ENCODE peak calls at places on chromosome 22, in six cellular contexts. One of them, this sample, is unnamed.

GRCh38 chr22:46823248-46823647 is 60.8 kb downstream of the TBC1D22A start:
- DNase-seq in GM06990: no peak
- DNase-seq in cardiac muscle cell: no peak
- DNase-seq in cardiac fibroblast: no peak
- DNase-seq in Peyer's patch: no peak
- DNase-seq in Caco-2: no peak
- DNase-seq in this sample: no peak

GRCh38 chr22:29727248-29727551 is 7.4 kb downstream of the CABP7 start:
- DNase-seq in Peyer's patch: no peak
- DNase-seq in cardiac fibroblast: peak; percentile 51
- DNase-seq in GM06990: no peak
- DNase-seq in Caco-2: peak; percentile 63
- DNase-seq in cardiac muscle cell: peak; percentile 37
- DNase-seq in this sample: peak; percentile 77

GRCh38 chr22:31852691-31853370 is 91.5 kb upstream of the YWHAH start:
- DNase-seq in cardiac fibroblast: peak; percentile 12
- DNase-seq in Peyer's patch: no peak
- DNase-seq in Caco-2: no peak
- DNase-seq in GM06990: no peak
- DNase-seq in cardiac muscle cell: no peak
- DNase-seq in this sample: no peak

GRCh38 chr22:49151256-49152131 is 676.2 kb downstream of the BRD1 start:
- DNase-seq in Caco-2: no peak
- DNase-seq in cardiac fibroblast: no peak
- DNase-seq in GM06990: no peak
- DNase-seq in Peyer's patch: peak; percentile 48
- DNase-seq in cardiac muscle cell: no peak
- DNase-seq in this sample: no peak

GRCh38 chr22:48378673-48379072 is 1449.0 kb downstream of the BRD1 start:
- DNase-seq in cardiac fibroblast: no peak
- DNase-seq in Caco-2: no peak
- DNase-seq in cardiac muscle cell: no peak
- DNase-seq in GM06990: no peak
- DNase-seq in Peyer's patch: no peak
- DNase-seq in this sample: no peak

GRCh38 chr22:35930933-35931332 is 97.7 kb downstream of the RBFOX2 start:
- DNase-seq in cardiac fibroblast: peak; percentile 90
- DNase-seq in cardiac muscle cell: peak; percentile 68
- DNase-seq in GM06990: no peak
- DNase-seq in Peyer's patch: no peak
- DNase-seq in Caco-2: no peak
- DNase-seq in this sample: peak; percentile 50

GRCh38 chr22:22943521-22944267 is 56.1 kb downstream of the IGLL5 start:
- DNase-seq in Peyer's patch: peak; percentile 32
- DNase-seq in GM06990: peak; percentile 63
- DNase-seq in cardiac muscle cell: no peak
- DNase-seq in cardiac fibroblast: no peak
- DNase-seq in Caco-2: no peak
- DNase-seq in this sample: peak; percentile 15

GRCh38 chr22:50723991-50724390 is 14.0 kb upstream of the ACR start:
- DNase-seq in Caco-2: no peak
- DNase-seq in cardiac muscle cell: no peak
- DNase-seq in GM06990: no peak
- DNase-seq in Peyer's patch: no peak
- DNase-seq in cardiac fibroblast: no peak
- DNase-seq in this sample: peak; percentile 72

GRCh38 chr22:25404923-25405853 is 159.3 kb upstream of the GRK3 start:
- DNase-seq in cardiac muscle cell: peak; percentile 82
- DNase-seq in Caco-2: peak; percentile 56
- DNase-seq in cardiac fibroblast: peak; percentile 78
- DNase-seq in Peyer's patch: peak; percentile 87
- DNase-seq in GM06990: peak; percentile 78
- DNase-seq in this sample: peak; percentile 92

GRCh38 chr22:18075101-18075730 is 2.6 kb upstream of the PEX26 start:
- DNase-seq in cardiac fibroblast: no peak
- DNase-seq in Caco-2: no peak
- DNase-seq in GM06990: no peak
- DNase-seq in cardiac muscle cell: no peak
- DNase-seq in Peyer's patch: no peak
- DNase-seq in this sample: no peak

GRCh38 chr22:28917747-28918543 is 34.6 kb downstream of the ZNRF3 start:
- DNase-seq in cardiac muscle cell: peak; percentile 86
- DNase-seq in Peyer's patch: peak; percentile 54
- DNase-seq in cardiac fibroblast: peak; percentile 46
- DNase-seq in Caco-2: peak; percentile 69
- DNase-seq in GM06990: no peak
- DNase-seq in this sample: no peak

GRCh38 chr22:47071078-47071811 is 308.8 kb downstream of the TBC1D22A start:
- DNase-seq in Peyer's patch: peak; percentile 39
- DNase-seq in cardiac fibroblast: no peak
- DNase-seq in Caco-2: no peak
- DNase-seq in cardiac muscle cell: no peak
- DNase-seq in GM06990: no peak
- DNase-seq in this sample: no peak

GRCh38 chr22:24247011-24247507 is 2.2 kb upstream of the GGT5 start:
- DNase-seq in Caco-2: no peak
- DNase-seq in cardiac muscle cell: no peak
- DNase-seq in GM06990: no peak
- DNase-seq in cardiac fibroblast: peak; percentile 50
- DNase-seq in Peyer's patch: no peak
- DNase-seq in this sample: peak; percentile 7

GRCh38 chr22:24244144-24244787 is 616 bp downstream of the GGT5 start:
- DNase-seq in GM06990: no peak
- DNase-seq in Peyer's patch: no peak
- DNase-seq in Caco-2: no peak
- DNase-seq in cardiac fibroblast: peak; percentile 88
- DNase-seq in cardiac muscle cell: no peak
- DNase-seq in this sample: no peak

DNA sequence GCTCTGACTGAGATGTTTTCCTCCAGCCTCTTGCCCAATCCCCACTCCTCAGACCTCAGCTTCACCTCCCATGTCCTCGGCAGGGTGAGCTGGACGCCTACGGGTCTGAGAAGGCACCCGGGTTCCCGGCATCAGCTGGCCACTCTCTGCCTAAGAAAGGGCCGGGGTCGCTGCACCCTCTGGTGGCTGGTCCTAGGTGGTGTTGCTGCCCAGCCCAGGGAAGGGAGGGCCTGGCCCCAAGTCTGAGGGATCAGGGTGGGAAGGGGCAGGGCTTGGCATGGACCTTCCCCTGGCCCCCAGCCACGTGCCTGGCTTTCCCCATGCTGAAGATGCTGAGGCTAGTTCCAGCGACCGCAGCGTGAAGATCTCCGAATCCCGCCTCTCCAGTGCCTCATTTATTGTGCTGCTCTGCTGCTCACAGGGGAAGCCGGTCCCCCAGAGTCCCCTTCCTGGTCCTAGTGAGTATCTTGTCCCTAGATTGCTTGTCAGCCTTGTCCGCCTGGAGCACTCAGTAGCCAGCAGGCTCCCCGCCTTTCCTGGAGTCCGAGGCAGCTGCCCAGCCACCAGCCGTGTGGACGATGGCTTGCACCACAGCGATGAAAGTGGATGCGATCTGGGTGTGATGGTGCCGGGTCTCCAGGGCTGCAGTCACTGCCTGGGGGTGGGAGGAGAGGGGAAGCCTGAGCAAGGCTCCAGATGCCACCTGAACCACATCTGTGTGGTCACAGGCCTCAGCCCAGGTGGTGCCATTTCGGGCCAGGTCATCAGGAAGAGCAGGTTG is 2.9 kb upstream of the GGT5 start:
- DNase-seq in cardiac fibroblast: peak; percentile 100
- DNase-seq in GM06990: peak; percentile 37
- DNase-seq in cardiac muscle cell: peak; percentile 87
- DNase-seq in Caco-2: peak; percentile 85
- DNase-seq in Peyer's patch: peak; percentile 80
- DNase-seq in this sample: peak; percentile 87
- TF ChIP-seq CTCF in cardiac fibroblast: peak; percentile 84
- TF ChIP-seq CTCF in GM06990: peak; percentile 81
- TF ChIP-seq CTCF in cardiac muscle cell: peak; percentile 84
- TF ChIP-seq CTCF in Caco-2: peak; percentile 94
- TF ChIP-seq CTCF in Peyer's patch: peak; percentile 79
- TF ChIP-seq CTCF in this sample: peak; percentile 72

GRCh38 chr22:38943181-38943580 is 14.2 kb upstream of the APOBEC3A start:
- DNase-seq in cardiac fibroblast: no peak
- DNase-seq in GM06990: no peak
- DNase-seq in cardiac muscle cell: no peak
- DNase-seq in Peyer's patch: no peak
- DNase-seq in Caco-2: peak; percentile 5
- DNase-seq in this sample: no peak
- TF ChIP-seq CTCF in cardiac fibroblast: no peak
- TF ChIP-seq CTCF in GM06990: peak; percentile 32
- TF ChIP-seq CTCF in cardiac muscle cell: peak; percentile 17
- TF ChIP-seq CTCF in Peyer's patch: no peak
- TF ChIP-seq CTCF in Caco-2: no peak
- TF ChIP-seq CTCF in this sample: no peak

DNA sequence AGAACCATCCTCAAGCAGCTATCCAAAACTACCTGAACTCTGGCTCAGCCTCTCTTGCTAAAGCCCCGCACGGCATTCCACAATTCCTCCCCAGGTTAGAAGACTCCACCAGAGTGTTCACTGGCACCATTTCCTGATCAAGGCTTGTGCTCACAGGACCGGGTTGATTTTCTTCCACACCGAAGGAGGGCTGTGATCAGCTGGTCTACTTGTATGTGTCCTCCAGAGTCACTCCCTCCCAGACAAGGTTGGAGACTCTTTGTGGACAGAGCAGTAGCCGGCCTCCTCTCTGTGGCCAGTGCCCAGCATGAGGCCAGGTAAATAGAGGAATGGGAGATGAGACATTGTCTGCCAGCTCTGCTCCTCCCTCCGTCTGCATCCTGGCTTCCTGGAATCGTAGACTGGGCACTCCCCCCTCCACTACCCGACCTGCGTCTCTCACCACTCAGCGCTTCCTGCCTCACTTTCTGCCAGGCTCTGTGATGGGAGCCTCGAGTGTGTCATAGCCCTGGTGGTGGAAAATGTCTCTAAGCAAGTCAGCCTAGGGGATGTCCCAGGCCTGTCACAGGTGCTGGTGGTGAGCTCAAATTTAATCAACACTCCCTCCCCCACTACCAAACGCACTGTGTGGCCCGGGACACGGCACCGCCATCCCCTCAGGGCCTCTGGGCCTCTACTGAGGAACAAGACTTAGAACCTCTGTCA is 12.5 kb upstream of the TMPRSS6 start:
- DNase-seq in Peyer's patch: no peak
- DNase-seq in cardiac fibroblast: peak; percentile 35
- DNase-seq in Caco-2: no peak
- DNase-seq in GM06990: peak; percentile 70
- DNase-seq in cardiac muscle cell: no peak
- DNase-seq in this sample: peak; percentile 86
- TF ChIP-seq CTCF in Peyer's patch: no peak
- TF ChIP-seq CTCF in cardiac fibroblast: peak; percentile 16
- TF ChIP-seq CTCF in Caco-2: no peak
- TF ChIP-seq CTCF in GM06990: no peak
- TF ChIP-seq CTCF in cardiac muscle cell: no peak
- TF ChIP-seq CTCF in this sample: no peak

GRCh38 chr22:41768420-41768819 is 32.1 kb upstream of the CCDC134 start:
- DNase-seq in Caco-2: no peak
- DNase-seq in GM06990: no peak
- DNase-seq in cardiac fibroblast: peak; percentile 31
- DNase-seq in cardiac muscle cell: no peak
- DNase-seq in Peyer's patch: no peak
- DNase-seq in this sample: no peak

GRCh38 chr22:41766476-41766875 is 34.0 kb upstream of the CCDC134 start:
- DNase-seq in GM06990: no peak
- DNase-seq in Peyer's patch: no peak
- DNase-seq in cardiac muscle cell: no peak
- DNase-seq in cardiac fibroblast: no peak
- DNase-seq in Caco-2: no peak
- DNase-seq in this sample: no peak

GRCh38 chr22:41757507-41757906 is 43.0 kb upstream of the CCDC134 start:
- DNase-seq in cardiac fibroblast: no peak
- DNase-seq in GM06990: no peak
- DNase-seq in Caco-2: no peak
- DNase-seq in cardiac muscle cell: no peak
- DNase-seq in Peyer's patch: no peak
- DNase-seq in this sample: no peak

GRCh38 chr22:41758231-41758630 is 42.2 kb upstream of the CCDC134 start:
- DNase-seq in Peyer's patch: no peak
- DNase-seq in GM06990: no peak
- DNase-seq in Caco-2: no peak
- DNase-seq in cardiac muscle cell: no peak
- DNase-seq in cardiac fibroblast: no peak
- DNase-seq in this sample: no peak

DNA sequence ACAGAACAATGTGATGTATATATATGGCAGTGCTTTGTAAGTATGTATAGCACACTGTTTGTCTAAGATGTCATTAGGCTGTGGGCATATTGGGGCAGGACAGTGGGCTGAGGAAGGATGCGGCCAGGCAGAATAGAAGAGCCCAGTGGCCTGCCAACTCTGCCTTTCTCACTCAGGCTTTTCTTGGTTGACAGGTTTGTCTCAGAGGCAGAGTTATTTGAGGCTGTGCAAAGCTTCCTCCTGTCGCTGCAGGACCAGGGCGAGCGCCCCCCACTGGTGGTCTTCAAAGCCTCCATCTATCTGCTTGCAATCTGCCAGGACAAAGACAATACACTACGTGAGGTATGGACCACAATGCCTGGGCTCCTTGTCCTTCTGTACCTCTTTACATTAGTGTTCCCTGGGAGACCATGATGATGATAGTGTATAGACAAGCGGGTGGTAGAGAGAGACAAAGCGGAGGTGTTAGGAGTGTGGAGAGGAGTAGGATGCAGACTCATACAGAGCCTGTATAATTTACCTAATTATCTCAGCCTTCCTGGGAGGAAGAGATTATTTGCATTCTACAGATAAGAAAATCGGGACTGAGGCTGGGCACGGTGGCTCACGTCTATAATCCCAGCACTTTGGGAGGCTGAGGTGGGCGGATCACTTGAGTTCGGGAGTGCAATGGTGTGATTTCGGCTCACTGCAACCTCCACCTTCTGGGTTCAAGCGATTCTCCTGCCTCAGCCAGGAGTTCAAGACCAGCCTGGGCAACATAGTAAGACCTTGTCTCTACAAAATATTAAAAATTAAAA is 37.3 kb upstream of the CCDC134 start:
- DNase-seq in GM06990: peak; percentile 45
- DNase-seq in Peyer's patch: no peak
- DNase-seq in cardiac fibroblast: peak; percentile 22
- DNase-seq in cardiac muscle cell: peak; percentile 65
- DNase-seq in Caco-2: peak; percentile 53
- DNase-seq in this sample: peak; percentile 53
- TF ChIP-seq CTCF in GM06990: peak; percentile 85
- TF ChIP-seq CTCF in Peyer's patch: no peak
- TF ChIP-seq CTCF in cardiac fibroblast: peak; percentile 30
- TF ChIP-seq CTCF in cardiac muscle cell: peak; percentile 55
- TF ChIP-seq CTCF in Caco-2: peak; percentile 51
- TF ChIP-seq CTCF in this sample: peak; percentile 76

This sample was measured in GM13977.